ENCODE peak calls at places on chromosomes 6 and 20, in four cellular contexts. W is caudate nucleus; U is skeletal muscle cell; A is stimulated activated CD8-positive, alpha-beta memory T cell treated with anti-CD3 and anti-CD28 coated beads, Interleukin-4, amount 100 ng/mL, for 4 hours. F is an unnamed sample.
A peak's percentile ranks its signal among the peaks of the same experiment; 100 is the strongest.

GRCh38 chr6:21157186-21157929 is 436.2 kb upstream of the SOX4 start:
- DNase-seq in A (no peak), U (no peak), W (no peak), F (no peak)

GRCh38 chr6:90413867-90414266 is 117.2 kb upstream of the BACH2 start:
- DNase-seq in U (no peak), W (no peak), A (peak; percentile 68), F (peak; percentile 58)

GRCh38 chr6:168995526-168996100 is 258.0 kb downstream of the THBS2 start:
- DNase-seq in A (no peak), W (no peak), U (no peak), F (no peak)

GRCh38 chr6:25883991-25884390 is 9.9 kb upstream of the SLC17A3 start:
- DNase-seq in U (peak; percentile 77), W (no peak), A (no peak), F (no peak)

GRCh38 chr6:35216832-35217811 is 3.4 kb downstream of the SCUBE3 start:
- DNase-seq in W (no peak), U (no peak), A (no peak), F (no peak)

GRCh38 chr6:33199687-33200233 is 705 bp downstream of the RXRB start:
- DNase-seq in U (no peak), A (no peak), W (no peak), F (peak; percentile 69)

GRCh38 chr20:4840831-4841230 is 119.1 kb downstream of the PRND start:
- DNase-seq in U (no peak), W (no peak), A (no peak), F (no peak)

GRCh38 chr20:33843854-33844253 is 32.7 kb downstream of the CHMP4B start:
- DNase-seq in U (no peak), W (no peak), A (no peak), F (no peak)

GRCh38 chr6:35011096-35012041 is 122.3 kb downstream of the ANKS1A start:
- DNase-seq in U (no peak), A (no peak), W (no peak), F (no peak)

GRCh38 chr6:379367-380181 is 12.0 kb upstream of the IRF4 start:
- DNase-seq in U (no peak), A (no peak), W (no peak), F (no peak)

GRCh38 chr6:126753616-126754015 is 364.9 kb upstream of the RSPO3 start:
- DNase-seq in W (no peak), A (no peak), U (no peak), F (no peak)

GRCh38 chr6:45969026-45969425 is 46.6 kb downstream of the CLIC5 start:
- DNase-seq in U (no peak), W (no peak), A (no peak), F (no peak)

GRCh38 chr6:127053032-127053908 is 65.2 kb upstream of the RSPO3 start:
- DNase-seq in A (no peak), W (no peak), U (no peak), F (no peak)

GRCh38 chr6:165401092-165401491 is 91.7 kb upstream of the C6orf118 start:
- DNase-seq in U (no peak), W (no peak), A (no peak), F (no peak)

GRCh38 chr6:74018825-74019224 is 322.8 kb downstream of the CD109 start:
- DNase-seq in A (no peak), W (no peak), U (peak; percentile 25), F (no peak)

GRCh38 chr20:45017859-45018258 is 51.5 kb downstream of the STK4 start:
- DNase-seq in W (no peak), A (no peak), U (no peak), F (no peak)

GRCh38 chr6:105193647-105194046 is 13.8 kb upstream of the POPDC3 start:
- DNase-seq in A (no peak), W (no peak), U (peak; percentile 60), F (no peak)

GRCh38 chr6:134593887-134594286 is 276.0 kb upstream of the SGK1 start:
- DNase-seq in U (no peak), A (no peak), W (peak; percentile 36), F (no peak)

GRCh38 chr6:71967436-71967835 is 81.1 kb downstream of the RIMS1 start:
- DNase-seq in U (peak; percentile 0), W (no peak), A (no peak), F (no peak)

GRCh38 chr20:23188377-23189169 is 102.4 kb upstream of the CD93 start:
- DNase-seq in W (no peak), U (no peak), A (no peak), F (no peak)

GRCh38 chr6:127222418-127222817 is 44.2 kb upstream of the RNF146 start:
- DNase-seq in U (no peak), W (no peak), A (no peak), F (no peak)

GRCh38 chr6:35023091-35023490 is 118.0 kb downstream of the TCP11 start:
- DNase-seq in W (no peak), A (no peak), U (no peak), F (no peak)

GRCh38 chr6:92756912-92757311 is 662.4 kb downstream of the EPHA7 start:
- DNase-seq in U (peak; percentile 37), A (no peak), W (no peak), F (no peak)

GRCh38 chr20:23231561-23232218 is 118.9 kb upstream of the NXT1 start:
- DNase-seq in U (no peak), W (no peak), A (no peak), F (no peak)

GRCh38 chr6:34150766-34151165 is 4.9 kb upstream of the GRM4 start:
- DNase-seq in U (no peak), W (no peak), A (no peak), F (no peak)